ENCODE peak calls at places on chromosome 7, in five cellular contexts. N is IMR-90; Y is stimulated activated naive CD8-positive, alpha-beta T cell treated with anti-CD3 and anti-CD28 coated beads, Interleukin-15, Interleukin-2, amounts not matched to agents 100 U/mL and 50 U/mL, for 24 hours; W is foreskin fibroblast; I is Panc1. U is an unnamed sample.

GRCh38 chr7:1946025-1946424 is 275.9 kb downstream of the ELFN1 start:
- DNase-seq in N (no peak), Y (no peak), W (no peak), I (no peak), U (no peak)

GRCh38 chr7:78141533-78142281 is 343.1 kb downstream of the PHTF2 start:
- DNase-seq in N (peak; percentile 88), Y (no peak), W (peak; percentile 87), I (no peak), U (no peak)

GRCh38 chr7:158284617-158285382 is 302.8 kb downstream of the PTPRN2 start:
- DNase-seq in N (no peak), Y (no peak), W (no peak), I (no peak), U (no peak)

GRCh38 chr7:134640842-134641715 is 5.6 kb upstream of the BPGM start:
- DNase-seq in N (peak; percentile 47), Y (no peak), W (peak; percentile 69), I (no peak), U (no peak)

GRCh38 chr7:40436761-40437160 is 302.0 kb downstream of the SUGCT start:
- DNase-seq in N (no peak), Y (no peak), W (no peak), I (no peak), U (no peak)

GRCh38 chr7:81769891-81770818 is at the start of gene HGF:
- DNase-seq in N (peak; percentile 87), Y (no peak), W (peak; percentile 86), I (no peak), U (no peak)

GRCh38 chr7:44980393-44981034 is 1.7 kb upstream of the MYO1G start:
- DNase-seq in N (peak; percentile 83), Y (peak; percentile 87), W (peak; percentile 71), I (no peak), U (no peak)

GRCh38 chr7:137983308-137984008 is 18.4 kb downstream of the CREB3L2 start:
- DNase-seq in N (no peak), Y (no peak), W (no peak), I (no peak), U (no peak)

GRCh38 chr7:19963695-19964094 is 190.3 kb upstream of the TMEM196 start:
- DNase-seq in N (no peak), Y (no peak), W (no peak), I (no peak), U (peak; percentile 53)

GRCh38 chr7:1693991-1694524 is 24.0 kb downstream of the ELFN1 start:
- DNase-seq in N (peak; percentile 65), Y (no peak), W (peak; percentile 69), I (no peak), U (no peak)

GRCh38 chr7:151726875-151727578 is 149.9 kb downstream of the PRKAG2 start:
- DNase-seq in N (no peak), Y (no peak), W (no peak), I (no peak), U (no peak)

GRCh38 chr7:80370587-80370986 is 141.3 kb downstream of the GNAT3 start:
- DNase-seq in N (no peak), Y (no peak), W (no peak), I (no peak), U (no peak)

GRCh38 chr7:40918701-40919271 is 784.0 kb downstream of the SUGCT start:
- DNase-seq in N (peak; percentile 93), Y (no peak), W (peak; percentile 59), I (peak; percentile 4), U (no peak)

GRCh38 chr7:1939434-1940401 is 269.6 kb downstream of the ELFN1 start:
- DNase-seq in N (no peak), Y (peak; percentile 56), W (no peak), I (no peak), U (no peak)

GRCh38 chr7:103636153-103636552 is 190.1 kb upstream of the SLC26A5 start:
- DNase-seq in N (peak; percentile 45), Y (no peak), W (peak; percentile 36), I (no peak), U (no peak)

GRCh38 chr7:130959743-130960207 is 225.8 kb upstream of the KLF14 start:
- DNase-seq in N (peak; percentile 85), Y (peak; percentile 59), W (peak; percentile 60), I (no peak), U (peak; percentile 90)

GRCh38 chr7:90791596-90791995 is 195.5 kb downstream of the CDK14 start:
- DNase-seq in N (no peak), Y (no peak), W (no peak), I (no peak), U (no peak)

GRCh38 chr7:45176886-45177731 is 19.5 kb downstream of the RAMP3 start:
- DNase-seq in N (no peak), Y (no peak), W (no peak), I (no peak), U (no peak)

GRCh38 chr7:117401293-117402002 is 25.8 kb downstream of the ASZ1 start:
- DNase-seq in N (peak; percentile 18), Y (no peak), W (no peak), I (no peak), U (no peak)

GRCh38 chr7:110336423-110336822 is 754.5 kb upstream of the LRRN3 start:
- DNase-seq in N (no peak), Y (no peak), W (no peak), I (no peak), U (no peak)